ENCODE peak calls at places on chromosomes 2 and 18, in six cellular contexts. M is mesenchymal stem cell, E is IMR-90, I is trophoblast cell, X is neuronal stem cell, F is mesendoderm. B is an unnamed sample.

GRCh38 chr2:230160112-230160660 is 59.6 kb downstream of the SP110 start:
- DNase-seq in M (peak; percentile 61), I (peak; percentile 39), E (peak; percentile 47), F (peak; percentile 70), X (peak; percentile 41), B (peak; percentile 72)

GRCh38 chr2:144230452-144231085 is 289.4 kb downstream of the ZEB2 start:
- DNase-seq in X (no peak), I (no peak), E (peak; percentile 45), M (peak; percentile 25), F (peak; percentile 39), B (no peak)

GRCh38 chr2:55771612-55772011 is 78.0 kb upstream of the PNPT1 start:
- DNase-seq in I (no peak), M (peak; percentile 61), F (peak; percentile 13), X (no peak), E (peak; percentile 67), B (no peak)

GRCh38 chr2:19790291-19790690 is 111.5 kb downstream of the TTC32 start:
- DNase-seq in X (no peak), E (no peak), I (no peak), M (no peak), F (no peak), B (no peak)

GRCh38 chr2:160411167-160411566 is 82.4 kb downstream of the RBMS1 start:
- DNase-seq in X (no peak), E (no peak), M (peak; percentile 61), F (no peak), I (no peak), B (no peak)

GRCh38 chr2:44430340-44430739 is 68.6 kb downstream of the CAMKMT start:
- DNase-seq in E (no peak), I (no peak), X (peak; percentile 20), M (no peak), F (peak; percentile 70), B (peak; percentile 33)

GRCh38 chr2:213609570-213610170 is 325.4 kb downstream of the SPAG16 start:
- DNase-seq in E (no peak), M (no peak), I (no peak), X (no peak), F (no peak), B (no peak)

GRCh38 chr2:182918961-182919360 is 52.5 kb upstream of the FRZB start:
- DNase-seq in E (no peak), F (no peak), M (no peak), I (no peak), X (no peak), B (no peak)

GRCh38 chr18:32530947-32531651 is 60.4 kb upstream of the GAREM1 start:
- DNase-seq in I (no peak), F (no peak), M (peak; percentile 82), E (peak; percentile 36), X (no peak), B (no peak)

GRCh38 chr2:118013724-118014491 is at the start of gene CCDC93:
- DNase-seq in M (peak; percentile 79), I (peak; percentile 87), E (peak; percentile 76), F (peak; percentile 91), X (peak; percentile 86), B (peak; percentile 89)
- H3K23ac ChIP-seq in M (no peak within 1 kb of the TSS), I (no peak within 1 kb of the TSS), E (peak within 1 kb of the TSS; percentile 82), F (no peak within 1 kb of the TSS), X (peak within 1 kb of the TSS; percentile 69), B (no peak within 1 kb of the TSS)

GRCh38 chr18:26515643-26516495 is 32.5 kb downstream of the KCTD1 start:
- DNase-seq in I (no peak), E (no peak), X (no peak), F (peak; percentile 40), M (no peak), B (no peak)
- H3K4ac ChIP-seq in I (no peak overlapping the region), E (no peak overlapping the region), X (no peak overlapping the region), F (peak overlapping the region; percentile 9), M (no peak overlapping the region), B (no peak overlapping the region)

GRCh38 chr18:24835751-24836150 is 375.3 kb downstream of the HRH4 start:
- DNase-seq in E (no peak), X (no peak), I (no peak), F (peak; percentile 2), M (no peak), B (no peak)
- H2AK5ac ChIP-seq in E (peak overlapping the region; percentile 92), X (no peak overlapping the region), I (no peak overlapping the region), F (no peak overlapping the region), M (no peak overlapping the region), B (no peak overlapping the region)

GRCh38 chr2:6760132-6760531 is 105.6 kb downstream of the CMPK2 start:
- DNase-seq in M (no peak), X (no peak), F (no peak), I (no peak), E (no peak), B (no peak)
- H3K23ac ChIP-seq in M (no peak overlapping the region), X (peak overlapping the region; percentile 5), F (no peak overlapping the region), I (peak overlapping the region; percentile 77), E (no peak overlapping the region), B (no peak overlapping the region)

GRCh38 chr18:55331301-55331700 is 256.7 kb downstream of the TCF4 start:
- DNase-seq in M (no peak), X (no peak), I (no peak), E (no peak), F (peak; percentile 18), B (no peak)
- H3K4ac ChIP-seq in M (no peak overlapping the region), X (no peak overlapping the region), I (no peak overlapping the region), E (no peak overlapping the region), F (no peak overlapping the region), B (no peak overlapping the region)

DNA sequence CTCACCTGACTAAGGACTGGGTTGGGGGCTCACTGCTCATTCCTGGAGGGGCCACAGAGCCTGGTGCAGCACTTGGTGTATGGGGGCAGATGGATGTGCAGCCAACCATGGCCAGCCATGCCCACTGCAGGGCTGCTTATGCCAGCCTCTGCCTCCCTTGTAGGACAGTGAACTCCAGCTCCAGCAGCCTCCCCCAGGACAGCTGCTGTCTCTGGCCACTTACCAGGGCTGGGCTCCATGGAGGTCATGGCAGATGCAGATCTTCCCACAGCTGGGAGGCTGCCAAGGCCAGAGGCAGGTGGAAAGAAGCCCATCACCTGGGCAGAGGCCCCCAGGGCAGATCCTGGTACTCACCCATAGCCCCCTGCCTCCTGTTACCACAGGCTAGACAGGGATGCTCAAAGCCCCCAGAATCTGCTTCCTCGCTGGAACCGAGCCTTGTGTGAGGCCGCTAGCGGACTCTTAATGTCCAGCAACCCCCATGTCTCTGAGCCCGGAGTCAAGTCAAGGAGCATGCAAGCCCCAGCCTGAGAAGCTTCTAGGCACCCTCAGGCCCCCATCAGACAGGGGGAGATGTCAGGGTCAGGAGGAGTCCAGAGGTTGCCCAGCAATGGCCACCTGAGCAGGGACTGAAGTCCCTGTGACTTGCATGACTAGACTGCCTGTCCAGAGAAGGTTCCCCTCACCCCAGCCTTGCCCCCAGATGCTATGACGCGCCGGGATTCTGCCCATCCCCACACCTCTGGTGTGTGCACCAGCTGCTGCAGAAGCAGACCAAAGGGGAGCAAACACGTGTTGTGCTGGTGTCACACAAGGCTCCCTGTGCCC is 123.6 kb downstream of the TWIST2 start:
- DNase-seq in M (no peak), I (no peak), X (no peak), E (no peak), F (no peak), B (no peak)
- H2AK5ac ChIP-seq in M (no peak overlapping the region), I (no peak overlapping the region), X (peak overlapping the region; percentile 79), E (no peak overlapping the region), F (no peak overlapping the region), B (no peak overlapping the region)

GRCh38 chr2:165149439-165149838 is 54.4 kb downstream of the SCN3A start:
- DNase-seq in E (no peak), X (no peak), I (no peak), M (no peak), F (no peak), B (no peak)
- H3K23ac ChIP-seq in E (no peak overlapping the region), X (no peak overlapping the region), I (no peak overlapping the region), M (no peak overlapping the region), F (no peak overlapping the region), B (no peak overlapping the region)

GRCh38 chr2:114631146-114631545 is 188.7 kb downstream of the DPP10 start:
- DNase-seq in M (no peak), I (no peak), E (no peak), X (no peak), F (no peak), B (no peak)
- H3K4ac ChIP-seq in M (no peak overlapping the region), I (no peak overlapping the region), E (no peak overlapping the region), X (no peak overlapping the region), F (no peak overlapping the region), B (no peak overlapping the region)

GRCh38 chr2:231664727-231665126 is 43.6 kb upstream of the PTMA start:
- DNase-seq in E (no peak), I (no peak), M (no peak), X (no peak), F (no peak), B (no peak)
- H2AK5ac ChIP-seq in E (peak overlapping the region; percentile 100), I (no peak overlapping the region), M (peak overlapping the region; percentile 60), X (peak overlapping the region; percentile 74), F (peak overlapping the region; percentile 92), B (no peak overlapping the region)

GRCh38 chr18:57743008-57743407 is 60.1 kb downstream of the ATP8B1 start:
- DNase-seq in M (no peak), E (peak; percentile 81), X (no peak), F (no peak), I (no peak), B (no peak)

GRCh38 chr18:57733861-57734260 is 69.3 kb downstream of the ATP8B1 start:
- DNase-seq in E (no peak), F (no peak), I (no peak), X (no peak), M (no peak), B (no peak)

GRCh38 chr18:57741273-57741672 is 61.8 kb downstream of the ATP8B1 start:
- DNase-seq in X (no peak), I (no peak), E (peak; percentile 61), F (no peak), M (no peak), B (no peak)

GRCh38 chr18:57738078-57738477 is 65.0 kb downstream of the ATP8B1 start:
- DNase-seq in F (no peak), I (no peak), X (no peak), E (no peak), M (no peak), B (no peak)

DNA sequence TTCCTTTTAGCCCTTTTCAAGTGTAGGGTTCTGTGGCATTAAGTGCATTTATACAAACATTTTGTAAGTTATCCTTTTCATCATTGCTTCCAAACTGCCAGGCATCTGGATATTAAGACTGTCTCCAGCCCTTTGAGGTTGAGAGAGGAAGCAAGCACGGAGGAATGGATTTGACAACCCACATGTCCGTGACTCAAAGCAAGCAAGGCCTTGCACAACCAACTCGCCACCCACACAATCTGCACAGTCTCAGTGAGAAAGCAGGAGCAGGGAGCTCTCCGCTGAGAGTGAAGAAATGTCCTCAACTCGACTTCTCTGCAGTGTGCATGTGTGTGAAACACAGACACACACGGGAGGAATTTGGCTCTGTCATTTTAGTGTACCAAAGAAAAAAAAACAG is 65.5 kb downstream of the ATP8B1 start:
- DNase-seq in I (peak; percentile 44), X (no peak), M (peak; percentile 99), E (peak; percentile 99), F (no peak), B (no peak)
- H3K23ac ChIP-seq in I (no peak overlapping the region), X (no peak overlapping the region), M (no peak overlapping the region), E (peak overlapping the region; percentile 14), F (no peak overlapping the region), B (no peak overlapping the region)

B was measured in H9.